ENCODE peak calls at places on chromosomes 2 and 18, in eight cellular contexts. R, C, A, X, D, W, Y and V are unnamed samples.

GRCh38 chr2:38960609-38961320 is 71.1 kb downstream of the ARHGEF33 start:
- DNase-seq in X (no peak), A (no peak), R (no peak), C (no peak), D (no peak), W (no peak), Y (no peak), V (no peak)

GRCh38 chr2:112138143-112139032 is at the start of gene FBLN7:
- DNase-seq in X (no peak), Y (peak), W (peak), R (no peak), C (no peak), A (no peak), D (peak), V (no peak)

GRCh38 chr18:51009071-51009470 is 20.9 kb upstream of the SMAD4 start:
- DNase-seq in W (peak), A (no peak), R (peak), C (peak), D (peak), X (no peak), Y (no peak), V (no peak)

GRCh38 chr2:17800693-17801458 is 15.4 kb upstream of the MSGN1 start:
- DNase-seq in C (no peak), R (no peak), A (no peak), X (no peak), W (no peak), Y (no peak), D (no peak), V (no peak)

GRCh38 chr2:16250886-16251285 is 310.5 kb downstream of the MYCN start:
- DNase-seq in Y (no peak), D (no peak), A (no peak), R (no peak), C (no peak), W (no peak), X (no peak), V (no peak)

GRCh38 chr2:23940976-23941605 is 828 bp downstream of the UBXN2A start:
- DNase-seq in Y (no peak), W (no peak), D (peak), A (no peak), C (peak), R (peak), X (no peak), V (no peak)

GRCh38 chr2:18792226-18792629 is 202.9 kb upstream of the NT5C1B start:
- DNase-seq in D (no peak), X (no peak), W (no peak), C (no peak), R (no peak), Y (no peak), A (no peak), V (no peak)

GRCh38 chr2:145158051-145158586 is 638.2 kb upstream of the ZEB2 start:
- DNase-seq in W (no peak), C (peak), D (peak), A (peak), R (peak), Y (peak), X (peak), V (no peak)

GRCh38 chr2:232183279-232183678 is 195.3 kb upstream of the ALPP start:
- DNase-seq in Y (no peak), R (no peak), D (no peak), X (no peak), C (no peak), A (no peak), W (no peak), V (no peak)

GRCh38 chr18:71784777-71785176 is 759.4 kb downstream of the CBLN2 start:
- DNase-seq in A (no peak), Y (no peak), W (no peak), R (no peak), C (peak), D (peak), X (no peak), V (no peak)

GRCh38 chr18:70293166-70293565 is 4.3 kb downstream of the SOCS6 start:
- DNase-seq in A (no peak), Y (no peak), R (peak), X (no peak), D (peak), C (no peak), W (no peak), V (no peak)

GRCh38 chr2:196144513-196145126 is 26.8 kb downstream of the STK17B start:
- DNase-seq in Y (no peak), C (no peak), D (no peak), X (no peak), A (no peak), W (no peak), R (no peak), V (no peak)

GRCh38 chr2:198362777-198363176 is 558.4 kb downstream of the PLCL1 start:
- DNase-seq in C (no peak), D (no peak), R (no peak), X (no peak), W (no peak), Y (no peak), A (no peak), V (no peak)

GRCh38 chr2:225466891-225467604 is 67.5 kb downstream of the NYAP2 start:
- DNase-seq in R (no peak), D (peak), Y (no peak), W (no peak), C (no peak), X (no peak), A (no peak), V (no peak)
- H3K4me3 ChIP-seq in R (no peak), D (no peak), Y (no peak), W (no peak), C (no peak), X (no peak), A (no peak), V (no peak)

GRCh38 chr2:85710687-85711577 is 16.8 kb downstream of the GNLY start:
- DNase-seq in A (no peak), R (no peak), Y (peak), W (no peak), D (no peak), X (peak), C (peak), V (no peak)
- H3K4me3 ChIP-seq in A (no peak), R (no peak), Y (peak), W (no peak), D (no peak), X (no peak), C (no peak), V (no peak)

GRCh38 chr18:41761329-41762028 is 193.6 kb upstream of the PIK3C3 start:
- DNase-seq in X (no peak), D (peak), Y (no peak), R (peak), W (no peak), C (peak), A (peak), V (no peak)
- H3K4me3 ChIP-seq in X (no peak), D (no peak), Y (no peak), R (no peak), W (no peak), C (no peak), A (no peak), V (no peak)

GRCh38 chr2:27264253-27264752 is 1.5 kb upstream of the SLC30A3 start:
- DNase-seq in A (no peak), C (no peak), W (peak), X (no peak), Y (no peak), D (no peak), R (no peak), V (no peak)
- H3K4me3 ChIP-seq in A (no peak), C (no peak), W (peak), X (peak), Y (peak), D (no peak), R (no peak), V (peak)

DNA sequence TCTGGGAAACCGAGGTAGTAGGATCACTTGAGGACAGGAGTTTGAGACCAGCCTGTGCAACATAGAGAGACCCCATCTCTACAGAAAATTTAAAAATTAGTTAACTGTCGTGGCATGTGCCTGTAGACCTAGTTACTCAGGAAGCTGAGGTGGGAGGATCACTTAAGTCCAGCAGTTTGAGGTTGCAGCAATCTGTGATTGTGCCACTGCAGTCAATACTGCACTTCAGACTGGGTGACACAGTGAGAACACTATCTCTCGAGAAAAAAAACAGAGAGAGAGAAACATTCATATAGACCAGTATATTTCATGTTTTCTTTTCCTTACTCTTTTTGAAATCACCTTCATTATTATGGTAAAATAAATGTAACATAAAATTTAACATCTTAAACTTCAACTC is 290.7 kb upstream of the CYP26B1 start:
- DNase-seq in X (no peak), A (no peak), W (no peak), Y (no peak), R (no peak), D (no peak), C (peak), V (no peak)
- H3K4me3 ChIP-seq in X (no peak), A (no peak), W (no peak), Y (no peak), R (no peak), D (no peak), C (no peak), V (no peak)

GRCh38 chr18:39774957-39775582 is 2180.0 kb upstream of the PIK3C3 start:
- DNase-seq in R (no peak), X (no peak), D (no peak), A (no peak), Y (no peak), C (no peak), W (no peak), V (no peak)
- H3K4me3 ChIP-seq in R (no peak), X (no peak), D (no peak), A (no peak), Y (no peak), C (no peak), W (no peak), V (no peak)

GRCh38 chr18:23257153-23257552 is 121.9 kb downstream of the CABLES1 start:
- DNase-seq in X (no peak), A (no peak), W (no peak), Y (no peak), R (no peak), C (no peak), D (no peak), V (no peak)

GRCh38 chr18:23257686-23258565 is 122.6 kb downstream of the CABLES1 start:
- DNase-seq in C (peak), D (peak), W (no peak), R (peak), A (no peak), Y (no peak), X (no peak), V (no peak)

GRCh38 chr18:23258566-23259265 is 123.4 kb downstream of the CABLES1 start:
- DNase-seq in A (no peak), D (no peak), W (no peak), Y (no peak), X (no peak), C (no peak), R (no peak), V (no peak)

GRCh38 chr18:23260932-23261590 is 125.8 kb downstream of the CABLES1 start:
- DNase-seq in W (no peak), A (no peak), D (peak), X (no peak), Y (no peak), R (no peak), C (no peak), V (no peak)

GRCh38 chr18:23259701-23260661 is 124.7 kb downstream of the CABLES1 start:
- DNase-seq in C (peak), W (peak), R (peak), Y (peak), A (peak), X (peak), D (peak), V (no peak)
- H3K4me3 ChIP-seq in C (peak), W (peak), R (no peak), Y (no peak), A (peak), X (peak), D (no peak), V (peak)

DNA sequence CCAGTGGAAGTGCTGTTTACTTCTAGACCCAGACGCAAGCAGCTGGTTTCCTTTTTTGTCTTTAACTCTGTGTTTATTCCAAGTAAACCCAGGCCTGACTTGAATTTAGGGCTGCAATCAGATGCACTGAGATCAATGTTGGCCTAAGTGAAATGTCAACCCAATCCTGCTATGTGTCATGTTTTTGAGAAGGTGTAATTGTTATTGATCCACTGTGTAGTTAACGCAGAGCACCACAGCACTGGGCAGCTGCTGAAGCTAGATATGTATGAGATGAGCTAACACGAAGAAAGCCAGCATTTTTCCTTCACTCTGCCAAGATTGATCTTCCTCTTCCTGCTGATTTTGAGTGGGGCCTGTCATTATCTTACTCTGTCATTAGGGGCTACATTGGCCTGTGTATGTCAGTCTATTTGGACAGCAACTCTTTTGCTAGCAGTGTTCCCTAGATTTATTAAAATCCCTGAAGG is 18.9 kb upstream of the DLX1 start:
- DNase-seq in C (no peak), A (no peak), R (no peak), Y (no peak), X (no peak), D (no peak), W (no peak), V (no peak)
- H3K4me3 ChIP-seq in C (no peak), A (no peak), R (no peak), Y (no peak), X (no peak), D (no peak), W (no peak), V (no peak)

DNA sequence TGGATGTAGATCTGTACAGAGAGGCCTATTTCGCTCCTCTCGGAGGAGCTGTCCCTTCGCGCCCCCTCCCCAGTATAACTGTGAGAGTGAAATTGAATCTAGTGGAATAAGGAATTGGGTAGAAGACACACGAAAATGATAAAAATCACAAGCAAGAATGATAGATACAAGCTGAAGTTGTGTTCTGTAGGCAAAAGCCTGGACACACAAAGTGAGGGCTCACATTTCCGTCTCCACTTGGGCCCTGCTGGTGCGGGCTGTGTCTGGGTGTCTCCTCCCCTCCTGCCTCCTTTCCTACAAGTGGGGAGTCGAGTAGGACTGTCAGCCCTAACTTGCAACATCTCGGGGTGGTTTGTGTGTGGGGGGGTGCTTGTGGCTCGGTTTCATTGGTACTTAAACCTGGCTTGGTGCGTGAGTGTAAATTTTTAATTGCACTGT is 457 bp upstream of the SP9 start:
- DNase-seq in D (no peak), Y (no peak), A (no peak), X (no peak), R (no peak), W (no peak), C (peak), V (no peak)
- H3K4me3 ChIP-seq in D (no peak), Y (no peak), A (no peak), X (no peak), R (no peak), W (no peak), C (no peak), V (no peak)

DNA sequence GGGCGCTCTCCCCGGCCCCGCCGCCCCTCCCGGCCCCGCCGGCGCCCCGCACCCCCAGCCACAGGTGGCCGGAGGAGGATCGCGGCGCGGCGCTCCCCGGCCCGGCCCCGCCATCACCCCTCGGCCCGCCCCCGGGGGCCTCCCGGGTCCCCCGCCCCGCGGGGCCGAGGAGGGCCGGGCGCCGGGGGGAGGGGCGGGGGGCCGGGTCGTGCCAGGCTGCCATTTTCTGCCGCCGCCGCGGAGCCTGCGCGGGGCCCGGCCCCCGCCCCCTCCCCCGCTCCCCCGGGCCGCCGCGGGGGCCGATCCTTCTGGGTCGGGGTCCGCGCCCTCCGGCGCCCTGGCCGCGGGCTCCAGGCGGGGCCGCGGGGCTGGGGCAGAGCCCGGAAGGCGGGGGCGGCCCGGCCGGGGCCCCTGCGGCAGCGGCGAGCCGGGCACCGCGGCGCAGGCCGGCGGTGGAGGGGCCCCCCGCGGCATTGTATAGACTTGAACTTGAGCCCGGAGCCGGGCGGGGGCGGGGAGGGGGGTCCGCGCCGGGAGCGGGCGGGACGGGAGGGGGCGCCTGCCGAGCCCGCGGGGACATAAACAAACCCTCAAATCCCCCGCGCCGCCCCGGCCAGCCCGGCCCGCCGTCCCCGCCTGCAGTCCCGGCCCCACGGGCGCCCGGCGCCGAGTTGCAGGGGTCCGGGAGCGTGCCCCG is 546 bp downstream of the DNMT3A start:
- DNase-seq in X (peak), C (peak), R (no peak), A (no peak), Y (peak), W (peak), D (no peak), V (no peak)
- H3K4me3 ChIP-seq in X (peak), C (no peak), R (peak), A (peak), Y (peak), W (peak), D (peak), V (peak)